ENCODE peak calls at places on chromosome 4, in nine cellular contexts. One of them, this sample, is unnamed.

GRCh38 chr4:17232575-17233253 is 279.2 kb downstream of the QDPR start:
- DNase-seq in NCI-H1930: no peak
- DNase-seq in NCI-H2171: no peak
- DNase-seq in NCI-H774: peak
- DNase-seq in OCI-LY7: no peak
- DNase-seq in HT-29: peak
- DNase-seq in dorsolateral prefrontal cortex: no peak
- DNase-seq in stimulated activated CD4-positive, alpha-beta T cell treated with anti-CD3 and anti-CD28 coated beads, Interleukin-4, amount 100 ng/mL, for 24 hours: no peak
- DNase-seq in A549: no peak
- DNase-seq in this sample: peak

GRCh38 chr4:71429962-71430361 is 91.1 kb downstream of the SLC4A4 start:
- DNase-seq in NCI-H2171: no peak
- DNase-seq in NCI-H774: no peak
- DNase-seq in dorsolateral prefrontal cortex: no peak
- DNase-seq in stimulated activated CD4-positive, alpha-beta T cell treated with anti-CD3 and anti-CD28 coated beads, Interleukin-4, amount 100 ng/mL, for 24 hours: no peak
- DNase-seq in A549: no peak
- DNase-seq in HT-29: no peak
- DNase-seq in OCI-LY7: no peak
- DNase-seq in NCI-H1930: no peak
- DNase-seq in this sample: no peak

GRCh38 chr4:108113229-108113628 is 55.5 kb downstream of the LEF1 start:
- DNase-seq in dorsolateral prefrontal cortex: no peak
- DNase-seq in NCI-H2171: no peak
- DNase-seq in NCI-H774: no peak
- DNase-seq in HT-29: no peak
- DNase-seq in stimulated activated CD4-positive, alpha-beta T cell treated with anti-CD3 and anti-CD28 coated beads, Interleukin-4, amount 100 ng/mL, for 24 hours: peak
- DNase-seq in A549: no peak
- DNase-seq in NCI-H1930: no peak
- DNase-seq in OCI-LY7: no peak
- DNase-seq in this sample: no peak

GRCh38 chr4:8504279-8505007 is 63.9 kb downstream of the TRMT44 start:
- DNase-seq in HT-29: no peak
- DNase-seq in NCI-H2171: no peak
- DNase-seq in NCI-H1930: no peak
- DNase-seq in stimulated activated CD4-positive, alpha-beta T cell treated with anti-CD3 and anti-CD28 coated beads, Interleukin-4, amount 100 ng/mL, for 24 hours: no peak
- DNase-seq in NCI-H774: no peak
- DNase-seq in dorsolateral prefrontal cortex: no peak
- DNase-seq in OCI-LY7: no peak
- DNase-seq in A549: no peak
- DNase-seq in this sample: no peak

GRCh38 chr4:151921371-151921770 is 160.6 kb upstream of the GATB start:
- DNase-seq in NCI-H2171: no peak
- DNase-seq in OCI-LY7: no peak
- DNase-seq in A549: no peak
- DNase-seq in HT-29: no peak
- DNase-seq in stimulated activated CD4-positive, alpha-beta T cell treated with anti-CD3 and anti-CD28 coated beads, Interleukin-4, amount 100 ng/mL, for 24 hours: no peak
- DNase-seq in NCI-H774: no peak
- DNase-seq in dorsolateral prefrontal cortex: no peak
- DNase-seq in NCI-H1930: no peak
- DNase-seq in this sample: no peak

GRCh38 chr4:141127884-141128283 is 5.4 kb downstream of the RNF150 start:
- DNase-seq in NCI-H774: no peak
- DNase-seq in HT-29: no peak
- DNase-seq in A549: no peak
- DNase-seq in NCI-H1930: no peak
- DNase-seq in dorsolateral prefrontal cortex: no peak
- DNase-seq in NCI-H2171: no peak
- DNase-seq in OCI-LY7: no peak
- DNase-seq in stimulated activated CD4-positive, alpha-beta T cell treated with anti-CD3 and anti-CD28 coated beads, Interleukin-4, amount 100 ng/mL, for 24 hours: no peak
- DNase-seq in this sample: no peak

GRCh38 chr4:187017156-187017555 is 293.5 kb upstream of the FAT1 start:
- DNase-seq in NCI-H1930: no peak
- DNase-seq in NCI-H774: no peak
- DNase-seq in dorsolateral prefrontal cortex: no peak
- DNase-seq in NCI-H2171: no peak
- DNase-seq in A549: no peak
- DNase-seq in OCI-LY7: no peak
- DNase-seq in HT-29: no peak
- DNase-seq in stimulated activated CD4-positive, alpha-beta T cell treated with anti-CD3 and anti-CD28 coated beads, Interleukin-4, amount 100 ng/mL, for 24 hours: no peak
- DNase-seq in this sample: no peak

GRCh38 chr4:105061136-105061696 is 85.5 kb upstream of the TET2 start:
- DNase-seq in NCI-H2171: no peak
- DNase-seq in NCI-H774: no peak
- DNase-seq in NCI-H1930: no peak
- DNase-seq in dorsolateral prefrontal cortex: no peak
- DNase-seq in HT-29: no peak
- DNase-seq in A549: no peak
- DNase-seq in stimulated activated CD4-positive, alpha-beta T cell treated with anti-CD3 and anti-CD28 coated beads, Interleukin-4, amount 100 ng/mL, for 24 hours: peak
- DNase-seq in OCI-LY7: peak
- DNase-seq in this sample: no peak

GRCh38 chr4:152999376-153000067 is 63.4 kb downstream of the FHDC1 start:
- DNase-seq in OCI-LY7: no peak
- DNase-seq in stimulated activated CD4-positive, alpha-beta T cell treated with anti-CD3 and anti-CD28 coated beads, Interleukin-4, amount 100 ng/mL, for 24 hours: no peak
- DNase-seq in A549: no peak
- DNase-seq in dorsolateral prefrontal cortex: no peak
- DNase-seq in NCI-H2171: peak
- DNase-seq in NCI-H1930: no peak
- DNase-seq in NCI-H774: no peak
- DNase-seq in HT-29: no peak
- DNase-seq in this sample: no peak

GRCh38 chr4:133188433-133189175 is 39.5 kb downstream of the PCDH10 start:
- DNase-seq in dorsolateral prefrontal cortex: no peak
- DNase-seq in stimulated activated CD4-positive, alpha-beta T cell treated with anti-CD3 and anti-CD28 coated beads, Interleukin-4, amount 100 ng/mL, for 24 hours: no peak
- DNase-seq in NCI-H1930: no peak
- DNase-seq in A549: no peak
- DNase-seq in NCI-H2171: no peak
- DNase-seq in NCI-H774: no peak
- DNase-seq in HT-29: no peak
- DNase-seq in OCI-LY7: no peak
- DNase-seq in this sample: no peak

GRCh38 chr4:173189117-173189693 is 20.6 kb downstream of the GALNT7 start:
- DNase-seq in stimulated activated CD4-positive, alpha-beta T cell treated with anti-CD3 and anti-CD28 coated beads, Interleukin-4, amount 100 ng/mL, for 24 hours: no peak
- DNase-seq in dorsolateral prefrontal cortex: no peak
- DNase-seq in HT-29: no peak
- DNase-seq in OCI-LY7: no peak
- DNase-seq in NCI-H774: no peak
- DNase-seq in A549: no peak
- DNase-seq in NCI-H2171: no peak
- DNase-seq in NCI-H1930: no peak
- DNase-seq in this sample: no peak

GRCh38 chr4:26161030-26161824 is 159.6 kb upstream of the RBPJ start:
- DNase-seq in NCI-H2171: no peak
- DNase-seq in dorsolateral prefrontal cortex: no peak
- DNase-seq in HT-29: peak
- DNase-seq in OCI-LY7: peak
- DNase-seq in A549: no peak
- DNase-seq in NCI-H774: no peak
- DNase-seq in stimulated activated CD4-positive, alpha-beta T cell treated with anti-CD3 and anti-CD28 coated beads, Interleukin-4, amount 100 ng/mL, for 24 hours: no peak
- DNase-seq in NCI-H1930: no peak
- DNase-seq in this sample: no peak

This sample was measured in thoracic aorta.